ENCODE peak calls at places on chromosomes 4 and X, in nine cellular contexts. T is endothelial cell of umbilical vein, P is stomach, Q is HepG2, O is fibroblast of pulmonary artery, E is cardiac muscle cell, B is MCF 10A, N is Peyer's patch, F is psoas muscle. M is an unnamed sample.

GRCh38 chr4:110003401-110004187 is 90.9 kb downstream of the EGF start:
- DNase-seq in T (no peak), P (no peak), Q (no peak), O (no peak), E (no peak), B (no peak), N (no peak), F (no peak), M (no peak)

GRCh38 chr4:40190880-40191815 is 5.7 kb upstream of the RHOH start:
- DNase-seq in T (no peak), P (no peak), Q (peak), O (no peak), E (no peak), B (no peak), N (no peak), F (no peak), M (no peak)

GRCh38 chrX:123859409-123859827 is 435 bp upstream of the XIAP start:
- DNase-seq in T (no peak), P (peak), Q (no peak), O (no peak), E (no peak), B (peak), N (no peak), F (no peak), M (peak)

GRCh38 chrX:35890699-35891098 is 28.8 kb upstream of the CFAP47 start:
- DNase-seq in T (no peak), P (peak), Q (peak), O (peak), E (peak), B (peak), N (no peak), F (no peak), M (no peak)

GRCh38 chrX:82218361-82218760 is 1016.5 kb downstream of the SH3BGRL start:
- DNase-seq in T (no peak), P (no peak), Q (peak), O (no peak), E (peak), B (peak), N (no peak), F (no peak), M (no peak)

GRCh38 chr4:114249561-114250356 is 270.3 kb upstream of the ARSJ start:
- DNase-seq in T (no peak), P (no peak), Q (no peak), O (no peak), E (no peak), B (no peak), N (no peak), F (no peak), M (no peak)

GRCh38 chrX:124223524-124223923 is 108.9 kb upstream of the TEX13D start:
- DNase-seq in T (no peak), P (no peak), Q (no peak), O (no peak), E (peak), B (no peak), N (no peak), F (no peak), M (no peak)

GRCh38 chr4:81471361-81472248 is at the start of gene RASGEF1B:
- DNase-seq in T (peak), P (peak), Q (peak), O (peak), E (peak), B (peak), N (peak), F (peak), M (peak)

GRCh38 chr4:184459413-184459812 is 14.9 kb downstream of the IRF2 start:
- DNase-seq in T (no peak), P (no peak), Q (no peak), O (peak), E (no peak), B (peak), N (no peak), F (no peak), M (no peak)

GRCh38 chr4:70737409-70737808 is 15.6 kb downstream of the RUFY3 start:
- DNase-seq in T (no peak), P (no peak), Q (no peak), O (no peak), E (no peak), B (no peak), N (no peak), F (no peak), M (no peak)

GRCh38 chr4:67700119-67700873 is 659 bp downstream of the UBA6 start:
- DNase-seq in T (no peak), P (no peak), Q (no peak), O (peak), E (no peak), B (peak), N (no peak), F (no peak), M (no peak)

GRCh38 chr4:123821861-123822260 is 425.3 kb downstream of the SPRY1 start:
- DNase-seq in T (peak), P (no peak), Q (peak), O (peak), E (no peak), B (no peak), N (no peak), F (no peak), M (no peak)

GRCh38 chrX:121336831-121337421 is 289.5 kb downstream of the GLUD2 start:
- DNase-seq in T (no peak), P (no peak), Q (no peak), O (no peak), E (no peak), B (no peak), N (no peak), F (no peak), M (no peak)

GRCh38 chr4:8516996-8517550 is 63.1 kb upstream of the GPR78 start:
- DNase-seq in T (no peak), P (no peak), Q (no peak), O (no peak), E (no peak), B (no peak), N (no peak), F (no peak), M (no peak)

GRCh38 chr4:147933779-147934178 is 201.9 kb downstream of the ARHGAP10 start:
- DNase-seq in T (no peak), P (no peak), Q (no peak), O (no peak), E (no peak), B (no peak), N (no peak), F (no peak), M (no peak)
- TF ChIP-seq CTCF in T (no peak), P (no peak), Q (no peak), O (no peak), E (no peak), B (no peak), N (no peak), F (no peak), M (no peak)

DNA sequence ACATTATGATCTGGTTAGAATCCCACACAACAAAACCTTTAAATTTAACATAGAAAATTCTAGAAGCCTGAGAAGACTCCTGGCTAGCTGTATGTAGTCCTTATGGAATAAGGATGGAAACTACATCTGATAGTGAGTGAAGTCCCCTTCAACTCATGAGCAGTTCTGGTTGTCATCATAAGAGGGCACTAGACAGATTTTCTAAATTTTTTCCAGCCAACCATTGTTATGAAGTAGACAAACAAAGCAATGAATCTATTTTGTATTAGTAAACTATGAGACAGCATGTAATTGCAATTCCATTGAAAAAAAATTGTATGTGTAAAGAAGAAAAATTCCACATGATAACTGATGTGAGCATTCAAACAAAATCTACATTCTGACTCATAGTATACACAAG is 35.2 kb downstream of the PWWP3B start:
- DNase-seq in T (no peak), P (no peak), Q (peak), O (peak), E (no peak), B (no peak), N (no peak), F (no peak), M (no peak)
- TF ChIP-seq CTCF in T (no peak), P (no peak), Q (no peak), O (peak), E (no peak), B (no peak), N (no peak), F (peak), M (no peak)

GRCh38 chr4:165118256-165118909 is 5.7 kb upstream of the TMEM192 start:
- DNase-seq in T (no peak), P (no peak), Q (no peak), O (no peak), E (no peak), B (no peak), N (no peak), F (no peak), M (no peak)

GRCh38 chr4:165115301-165115700 is 2.6 kb upstream of the TMEM192 start:
- DNase-seq in T (no peak), P (no peak), Q (no peak), O (no peak), E (no peak), B (no peak), N (no peak), F (no peak), M (no peak)

GRCh38 chr4:165106518-165106917 is 6.1 kb downstream of the TMEM192 start:
- DNase-seq in T (no peak), P (no peak), Q (no peak), O (no peak), E (no peak), B (no peak), N (no peak), F (no peak), M (no peak)

GRCh38 chr4:165111906-165112257 is 778 bp downstream of the TMEM192 start:
- DNase-seq in T (no peak), P (no peak), Q (no peak), O (no peak), E (no peak), B (no peak), N (no peak), F (no peak), M (no peak)

GRCh38 chr4:165112258-165113156 is at the start of gene TMEM192:
- DNase-seq in T (peak), P (peak), Q (peak), O (peak), E (peak), B (peak), N (peak), F (peak), M (peak)
- TF ChIP-seq CTCF in T (peak), P (peak), Q (peak), O (peak), E (peak), B (no peak), N (peak), F (peak), M (peak)

GRCh38 chr4:158781963-158782362 is 13.1 kb downstream of the FNIP2 start:
- DNase-seq in T (no peak), P (no peak), Q (no peak), O (no peak), E (peak), B (no peak), N (no peak), F (no peak), M (no peak)
- TF ChIP-seq CTCF in T (no peak), P (no peak), Q (peak), O (no peak), E (no peak), B (no peak), N (no peak), F (no peak), M (no peak)

DNA sequence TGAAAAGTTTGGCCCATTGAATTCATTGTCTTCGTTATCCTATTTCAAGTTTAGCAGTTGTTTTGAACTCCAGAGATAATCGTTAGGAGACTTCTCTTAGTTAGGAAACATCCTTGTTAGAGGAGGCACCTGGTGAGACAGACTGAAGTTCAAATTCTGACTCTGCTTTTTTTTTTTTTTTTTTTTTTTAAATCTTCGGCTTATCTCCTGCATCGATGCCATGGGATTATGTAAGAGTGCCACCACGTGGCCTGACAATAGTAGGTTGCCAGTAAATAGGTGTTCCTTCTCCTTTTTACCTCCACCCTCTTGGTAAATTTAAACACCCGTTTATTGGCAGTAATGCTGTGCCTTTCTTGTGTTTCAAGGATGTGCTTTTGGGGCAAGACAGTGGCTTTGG is 149.3 kb downstream of the SOWAHB start:
- DNase-seq in T (peak), P (peak), Q (peak), O (peak), E (no peak), B (peak), N (peak), F (no peak), M (no peak)
- TF ChIP-seq CTCF in T (peak), P (no peak), Q (peak), O (peak), E (peak), B (peak), N (peak), F (no peak), M (no peak)

DNA sequence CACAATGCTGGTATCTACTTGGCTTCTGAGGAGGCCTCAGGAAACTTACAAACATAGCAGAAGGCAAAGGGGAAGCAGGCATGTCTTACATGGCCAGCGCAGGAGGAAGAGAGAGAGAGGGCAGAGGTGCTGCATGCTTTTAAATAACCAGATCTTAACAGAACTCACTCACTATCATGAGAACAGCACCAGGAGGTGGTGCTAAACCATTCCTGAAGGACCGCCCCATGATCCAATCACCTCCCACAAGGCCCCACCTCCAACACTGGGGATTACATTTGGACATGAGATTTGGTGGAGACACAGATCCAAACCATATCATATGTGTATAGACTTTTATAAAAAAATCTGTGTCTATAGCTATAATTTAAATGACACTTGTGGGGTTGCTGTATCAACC is 48.6 kb upstream of the ERVMER34-1 start:
- DNase-seq in T (no peak), P (no peak), Q (peak), O (no peak), E (no peak), B (peak), N (no peak), F (no peak), M (no peak)
- TF ChIP-seq CTCF in T (no peak), P (no peak), Q (no peak), O (no peak), E (no peak), B (no peak), N (no peak), F (peak), M (no peak)

GRCh38 chr4:139401368-139401767 is 52.6 kb upstream of the RAB33B start:
- DNase-seq in T (no peak), P (no peak), Q (no peak), O (no peak), E (peak), B (no peak), N (no peak), F (no peak), M (no peak)

DNA sequence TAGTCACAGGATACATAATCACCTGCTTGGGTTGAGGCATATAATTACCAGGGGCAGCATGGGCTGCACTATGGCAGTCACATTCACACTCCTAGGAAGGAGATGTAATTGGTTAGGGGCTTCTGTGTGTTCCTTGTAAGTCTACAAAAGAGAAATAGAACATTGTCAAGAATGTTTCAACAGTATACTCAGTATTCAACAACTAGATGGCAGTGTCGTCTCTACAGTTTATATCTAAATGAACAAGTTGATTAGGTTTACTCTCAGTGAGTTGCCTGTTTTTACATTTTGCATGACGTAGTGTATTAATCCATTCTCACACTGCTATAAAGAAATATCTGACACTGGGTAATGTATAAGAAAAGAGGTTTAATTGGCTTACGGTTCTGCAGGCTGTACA is 50.5 kb upstream of the RAB33B start:
- DNase-seq in T (peak), P (no peak), Q (no peak), O (peak), E (no peak), B (peak), N (no peak), F (no peak), M (no peak)
- TF ChIP-seq CTCF in T (no peak), P (no peak), Q (no peak), O (peak), E (no peak), B (no peak), N (no peak), F (no peak), M (no peak)

DNA sequence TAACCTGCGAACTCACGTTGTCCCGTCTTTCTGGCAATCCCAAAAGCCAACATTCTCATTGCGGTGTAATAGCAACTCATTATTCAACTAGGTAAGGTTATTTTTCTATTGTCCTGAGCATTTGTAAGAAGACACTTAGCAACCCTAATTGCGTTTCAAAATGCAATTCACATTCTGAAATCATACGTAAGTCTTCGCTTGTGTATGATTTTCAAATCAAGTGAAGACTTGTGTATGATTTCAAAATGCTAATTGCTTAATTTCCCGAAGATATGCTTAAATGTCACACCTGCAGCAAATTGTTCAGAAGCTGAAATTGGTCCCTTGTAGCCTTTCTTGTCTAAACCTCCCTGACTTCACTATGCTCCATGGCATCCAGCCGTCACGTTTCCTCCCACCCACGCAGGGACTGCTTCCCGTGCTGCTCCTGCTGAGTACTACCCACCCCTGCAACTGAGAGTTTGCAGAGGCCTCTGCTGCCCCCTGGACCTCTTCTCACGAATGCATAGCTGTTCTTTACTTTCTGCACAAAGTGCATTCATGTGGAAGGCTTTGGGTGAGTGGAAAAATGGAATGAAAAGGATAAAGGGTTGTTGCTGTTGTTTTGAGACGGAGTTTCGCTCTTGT is 40.8 kb upstream of the CLDN24 start:
- DNase-seq in T (peak), P (no peak), Q (peak), O (peak), E (no peak), B (peak), N (no peak), F (no peak), M (no peak)
- TF ChIP-seq CTCF in T (peak), P (no peak), Q (peak), O (peak), E (peak), B (no peak), N (no peak), F (no peak), M (no peak)

GRCh38 chrX:56564182-56564885 is 907 bp downstream of the UBQLN2 start:
- DNase-seq in T (peak), P (no peak), Q (peak), O (peak), E (peak), B (peak), N (peak), F (peak), M (no peak)

GRCh38 chrX:56564921-56565861 is 1.8 kb downstream of the UBQLN2 start:
- DNase-seq in T (no peak), P (no peak), Q (peak), O (peak), E (peak), B (no peak), N (no peak), F (no peak), M (no peak)

DNA sequence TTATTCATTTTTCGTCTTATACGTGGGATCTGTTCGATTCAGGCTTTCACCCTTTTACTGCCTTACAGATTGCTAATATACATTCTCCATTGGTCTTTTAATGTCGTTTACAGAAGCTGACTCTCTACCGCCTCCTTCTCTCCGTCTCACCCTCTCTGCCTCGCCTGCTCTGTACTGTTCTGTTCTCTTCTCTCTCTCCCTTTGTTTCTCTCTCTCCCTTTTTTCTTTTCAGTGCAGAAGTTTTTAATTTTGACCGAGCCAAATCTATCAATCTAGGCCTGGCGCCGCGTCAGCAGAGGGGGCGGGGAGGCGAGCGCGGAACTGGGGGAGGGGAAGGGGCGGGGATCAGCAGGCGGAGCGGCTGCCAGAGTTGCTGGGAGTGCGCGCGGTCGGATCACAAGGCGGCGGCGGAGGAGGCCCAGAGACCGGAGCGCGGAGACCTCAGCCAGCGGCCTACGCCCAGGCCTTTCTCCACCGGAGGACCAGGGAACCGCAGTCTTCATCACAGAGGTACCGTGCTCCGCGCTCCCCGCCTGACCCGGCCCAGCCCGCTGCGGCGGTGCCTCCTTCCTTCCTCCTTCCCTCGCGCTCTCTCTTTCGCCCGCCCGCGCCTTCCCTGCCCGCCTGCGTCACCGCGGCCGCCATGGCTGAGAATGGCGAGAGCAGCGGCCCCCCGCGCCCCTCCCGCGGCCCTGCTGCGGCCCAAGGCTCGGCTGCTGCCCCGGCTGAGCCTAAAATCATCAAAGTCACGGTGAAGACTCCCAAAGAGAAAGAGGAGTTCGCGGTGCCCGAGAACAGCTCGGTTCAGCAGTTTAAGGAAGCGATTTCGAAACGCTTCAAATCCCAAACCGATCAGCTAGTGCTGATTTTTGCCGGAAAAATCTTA is at the start of gene UBQLN2:
- DNase-seq in T (peak), P (peak), Q (peak), O (peak), E (peak), B (peak), N (peak), F (peak), M (peak)
- TF ChIP-seq CTCF in T (no peak), P (no peak), Q (no peak), O (peak), E (peak), B (no peak), N (no peak), F (no peak), M (no peak)

M was measured in ovary.